ENCODE peak calls at places on chromosomes 2 and 18, in seven cellular contexts. G is frontal cortex; Q is stimulated activated CD4-positive, alpha-beta T cell treated with anti-CD3 and anti-CD28 coated beads, Interleukin-1b, Interleukin-23, amount 100 ng/mL, for 1 hour; H is esophagus squamous epithelium; U is non-pigmented ciliary epithelial cell; J is nucleus accumbens; T is activated CD4-positive, alpha-beta T cell treated with anti-CD3 and anti-CD28 coated beads, Interleukin-2, amount 50 U/mL, for 4 hours. K is an unnamed sample.

GRCh38 chr2:203972066-203972465 is 35.5 kb downstream of the ICOS start:
- DNase-seq in G (no peak), Q (no peak), H (no peak), U (no peak), J (no peak), T (no peak), K (no peak)

GRCh38 chr18:21602302-21602592 is 1.7 kb upstream of the ESCO1 start:
- DNase-seq in G (no peak), Q (no peak), H (no peak), U (no peak), J (no peak), T (no peak), K (no peak)

GRCh38 chr2:529425-529824 is 147.8 kb downstream of the TMEM18 start:
- DNase-seq in G (peak), Q (no peak), H (no peak), U (peak), J (no peak), T (no peak), K (no peak)

GRCh38 chr18:7856733-7857132 is 289.6 kb downstream of the PTPRM start:
- DNase-seq in G (no peak), Q (no peak), H (no peak), U (peak), J (no peak), T (no peak), K (no peak)

GRCh38 chr2:116819355-116819754 is 995.1 kb upstream of the DDX18 start:
- DNase-seq in G (no peak), Q (no peak), H (no peak), U (no peak), J (no peak), T (no peak), K (no peak)

GRCh38 chr2:128424806-128425205 is 106.1 kb upstream of the HS6ST1 start:
- DNase-seq in G (no peak), Q (no peak), H (no peak), U (no peak), J (no peak), T (no peak), K (no peak)

GRCh38 chr2:29309090-29310054 is 194.2 kb downstream of the CLIP4 start:
- DNase-seq in G (peak), Q (peak), H (no peak), U (peak), J (no peak), T (peak), K (no peak)

GRCh38 chr2:237866119-237866621 is 6.7 kb downstream of the RAMP1 start:
- DNase-seq in G (no peak), Q (no peak), H (no peak), U (peak), J (no peak), T (no peak), K (no peak)

GRCh38 chr2:149100739-149101699 is 62.5 kb downstream of the LYPD6B start:
- DNase-seq in G (no peak), Q (no peak), H (no peak), U (no peak), J (no peak), T (no peak), K (no peak)

GRCh38 chr2:231549446-231550239 is 19.4 kb upstream of the NMUR1 start:
- DNase-seq in G (no peak), Q (no peak), H (no peak), U (no peak), J (no peak), T (no peak), K (no peak)

GRCh38 chr2:69340101-69340775 is 46.8 kb downstream of the GFPT1 start:
- DNase-seq in G (no peak), Q (no peak), H (no peak), U (peak), J (no peak), T (no peak), K (no peak)

GRCh38 chr18:28123401-28124030 is 53.4 kb downstream of the CDH2 start:
- DNase-seq in G (no peak), Q (no peak), H (no peak), U (no peak), J (no peak), T (no peak), K (no peak)

GRCh38 chr2:157363612-157364101 is 38.0 kb upstream of the ERMN start:
- DNase-seq in G (no peak), Q (no peak), H (no peak), U (no peak), J (no peak), T (no peak), K (no peak)

GRCh38 chr2:63673865-63674533 is 85.2 kb downstream of the MDH1 start:
- DNase-seq in G (no peak), Q (no peak), H (no peak), U (no peak), J (no peak), T (no peak), K (no peak)

GRCh38 chr18:23982154-23983071 is 32.1 kb upstream of the TTC39C start:
- DNase-seq in G (no peak), Q (no peak), H (no peak), U (peak), J (no peak), T (no peak), K (peak)

GRCh38 chr2:176818653-176819052 is 393.9 kb upstream of the HNRNPA3 start:
- DNase-seq in G (no peak), Q (no peak), H (no peak), U (no peak), J (no peak), T (no peak), K (no peak)

GRCh38 chr2:48287971-48288370 is 242.0 kb upstream of the STON1 start:
- DNase-seq in G (no peak), Q (no peak), H (no peak), U (no peak), J (no peak), T (no peak), K (no peak)

GRCh38 chr2:173830169-173830568 is 135.0 kb downstream of the SP3 start:
- DNase-seq in G (no peak), Q (no peak), H (no peak), U (no peak), J (no peak), T (no peak), K (no peak)

GRCh38 chr2:200380139-200380561 is 73.7 kb downstream of the SPATS2L start:
- DNase-seq in G (no peak), Q (no peak), H (no peak), U (no peak), J (no peak), T (no peak), K (no peak)

GRCh38 chr2:19545507-19545906 is 187.1 kb upstream of the OSR1 start:
- DNase-seq in G (no peak), Q (no peak), H (no peak), U (no peak), J (no peak), T (no peak), K (no peak)

GRCh38 chr18:2985628-2986027 is 27.3 kb downstream of the LPIN2 start:
- DNase-seq in G (no peak), Q (no peak), H (no peak), U (peak), J (no peak), T (no peak), K (no peak)

GRCh38 chr2:41194235-41194634 is 742.3 kb upstream of the SLC8A1 start:
- DNase-seq in G (no peak), Q (no peak), H (no peak), U (peak), J (no peak), T (no peak), K (no peak)

GRCh38 chr18:35688757-35689156 is 107.2 kb downstream of the GALNT1 start:
- DNase-seq in G (no peak), Q (no peak), H (no peak), U (no peak), J (no peak), T (no peak), K (no peak)

GRCh38 chr2:216348909-216349308 is 23.4 kb downstream of the MARCHF4 start:
- DNase-seq in G (no peak), Q (no peak), H (no peak), U (no peak), J (no peak), T (no peak), K (no peak)

GRCh38 chr2:113847144-113847543 is 42.7 kb upstream of the ACTR3 start:
- DNase-seq in G (no peak), Q (no peak), H (no peak), U (no peak), J (no peak), T (no peak), K (no peak)

GRCh38 chr2:207046642-207047213 is 107.4 kb downstream of the CPO start:
- DNase-seq in G (no peak), Q (no peak), H (no peak), U (no peak), J (no peak), T (peak), K (no peak)

GRCh38 chr2:3411103-3411502 is 31.6 kb downstream of the TRAPPC12 start:
- DNase-seq in G (no peak), Q (no peak), H (no peak), U (no peak), J (no peak), T (no peak), K (no peak)